ENCODE peak calls at places on chromosomes 12 and 14, in five cellular contexts. A is GM23248, W is astrocyte, C is GM23338, D is fibroblast of lung. Z is an unnamed sample.

GRCh38 chr14:45891417-45892080 is 638.5 kb upstream of the MIS18BP1 start:
- DNase-seq in A (no peak), W (no peak), C (peak), D (no peak), Z (peak)

GRCh38 chr14:89481167-89481566 is 64.1 kb upstream of the FOXN3 start:
- DNase-seq in A (no peak), W (no peak), C (no peak), D (no peak), Z (no peak)

GRCh38 chr12:4412462-4412861 is 33.0 kb upstream of the FGF23 start:
- DNase-seq in A (no peak), W (no peak), C (no peak), D (no peak), Z (no peak)

GRCh38 chr12:89453579-89453978 is 71.0 kb downstream of the GALNT4 start:
- DNase-seq in A (peak), W (peak), C (no peak), D (peak), Z (no peak)

GRCh38 chr14:73055251-73055650 is 3.1 kb upstream of the RBM25 start:
- DNase-seq in A (no peak), W (no peak), C (no peak), D (no peak), Z (no peak)

GRCh38 chr12:75815756-75816155 is 215.8 kb downstream of the PHLDA1 start:
- DNase-seq in A (peak), W (peak), C (no peak), D (peak), Z (no peak)

GRCh38 chr12:90510948-90511347 is 444.0 kb downstream of the CCER1 start:
- DNase-seq in A (peak), W (peak), C (no peak), D (peak), Z (no peak)

GRCh38 chr12:116432321-116432750 is 126.8 kb upstream of the MAP1LC3B2 start:
- DNase-seq in A (peak), W (no peak), C (no peak), D (peak), Z (no peak)

GRCh38 chr12:121811434-121812319 is 7.9 kb downstream of the SETD1B start:
- DNase-seq in A (peak), W (no peak), C (peak), D (peak), Z (peak)

GRCh38 chr14:71130491-71131179 is 223.4 kb downstream of the PCNX1 start:
- DNase-seq in A (peak), W (peak), C (peak), D (peak), Z (no peak)

GRCh38 chr12:28568083-28568482 is 377.8 kb downstream of the CCDC91 start:
- DNase-seq in A (peak), W (peak), C (no peak), D (peak), Z (no peak)

GRCh38 chr12:20369164-20370000 is 1.0 kb downstream of the PDE3A start:
- DNase-seq in A (peak), W (peak), C (peak), D (peak), Z (peak)

GRCh38 chr12:57740656-57741412 is 2.3 kb upstream of the AGAP2 start:
- DNase-seq in A (no peak), W (no peak), C (no peak), D (no peak), Z (no peak)

GRCh38 chr12:110109037-110109836 is 14.9 kb upstream of the IFT81 start:
- DNase-seq in A (peak), W (peak), C (peak), D (peak), Z (peak)

GRCh38 chr12:116495260-116495659 is 63.9 kb upstream of the MAP1LC3B2 start:
- DNase-seq in A (peak), W (peak), C (no peak), D (peak), Z (peak)

GRCh38 chr12:24244801-24245200 is 295.3 kb upstream of the SOX5 start:
- DNase-seq in A (no peak), W (no peak), C (no peak), D (no peak), Z (no peak)

GRCh38 chr12:107779077-107779840 is 4.8 kb downstream of the ASCL4 start:
- DNase-seq in A (no peak), W (no peak), C (no peak), D (no peak), Z (no peak)

GRCh38 chr14:105641075-105641937 is 114.9 kb downstream of the TMEM121 start:
- DNase-seq in A (no peak), W (no peak), C (no peak), D (no peak), Z (no peak)

GRCh38 chr14:100546051-100546443 is 41.2 kb downstream of the BEGAIN start:
- DNase-seq in A (no peak), W (no peak), C (no peak), D (no peak), Z (no peak)

GRCh38 chr14:95432152-95433093 is 84.0 kb downstream of the SYNE3 start:
- DNase-seq in A (peak), W (no peak), C (peak), D (peak), Z (peak)

GRCh38 chr12:1629338-1630080 is 478 bp downstream of the WNT5B start:
- DNase-seq in A (no peak), W (no peak), C (peak), D (no peak), Z (peak)

DNA sequence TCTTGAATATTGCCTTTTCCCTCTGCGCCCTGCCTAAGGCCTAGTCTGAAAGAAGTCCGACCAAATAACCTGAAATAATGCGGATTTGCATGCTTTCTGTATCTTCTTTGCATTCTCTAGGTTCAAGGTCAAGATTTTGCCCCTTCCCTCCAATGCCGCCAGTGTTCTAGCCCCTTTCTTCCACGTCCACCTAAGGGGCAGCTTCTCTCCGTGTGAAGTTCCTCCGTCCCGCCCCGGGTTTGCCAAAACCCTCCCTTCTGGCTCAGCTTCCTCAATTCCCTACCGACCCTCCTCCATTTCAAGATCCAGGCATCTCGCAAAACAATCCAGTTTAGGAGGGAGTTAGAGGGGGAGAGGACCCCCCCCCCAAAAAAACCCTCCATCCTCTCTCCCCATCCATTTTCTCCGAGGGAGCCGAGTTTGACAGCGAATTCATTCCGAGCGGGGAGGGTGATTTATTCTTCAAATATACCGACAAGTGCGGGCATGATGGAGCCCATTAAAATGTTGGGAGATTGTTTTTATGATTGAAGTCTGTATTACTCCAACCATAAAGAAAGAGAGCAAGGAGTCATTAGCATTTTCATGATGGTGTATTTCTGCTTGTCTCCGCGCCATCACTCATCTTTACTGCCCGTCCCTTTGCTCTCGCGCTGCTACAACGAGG is 20.9 kb upstream of the ATP5MC2 start:
- DNase-seq in A (no peak), W (no peak), C (peak), D (no peak), Z (no peak)
- TF ChIP-seq EZH2 in A (no peak), W (no peak), C (peak), D (peak), Z (peak)

GRCh38 chr12:52602552-52602951 is 1.3 kb upstream of the KRT72 start:
- DNase-seq in A (no peak), W (no peak), C (no peak), D (no peak), Z (no peak)

GRCh38 chr12:52600475-52600874 is 788 bp downstream of the KRT72 start:
- DNase-seq in A (no peak), W (no peak), C (no peak), D (no peak), Z (no peak)

GRCh38 chr12:52601671-52602070 is 408 bp upstream of the KRT72 start:
- DNase-seq in A (no peak), W (no peak), C (no peak), D (no peak), Z (no peak)

GRCh38 chr12:52600071-52600470 is 1.2 kb downstream of the KRT72 start:
- DNase-seq in A (no peak), W (no peak), C (no peak), D (no peak), Z (no peak)

GRCh38 chr12:52600941-52601481 is at the start of gene KRT72:
- DNase-seq in A (no peak), W (no peak), C (peak), D (no peak), Z (no peak)
- TF ChIP-seq EZH2 in A (no peak), W (peak), C (no peak), D (no peak), Z (no peak)

GRCh38 chr14:69784942-69785341 is 12.1 kb downstream of the SLC10A1 start:
- DNase-seq in A (no peak), W (no peak), C (no peak), D (no peak), Z (no peak)
- TF ChIP-seq EZH2 in A (no peak), W (no peak), C (no peak), D (no peak), Z (no peak)

GRCh38 chr12:93158065-93158843 is 219.5 kb upstream of the NUDT4 start:
- DNase-seq in A (no peak), W (no peak), C (no peak), D (no peak), Z (no peak)

GRCh38 chr12:93156091-93156490 is 221.6 kb upstream of the NUDT4 start:
- DNase-seq in A (no peak), W (no peak), C (no peak), D (no peak), Z (no peak)

GRCh38 chr12:93154753-93155475 is 222.8 kb upstream of the NUDT4 start:
- DNase-seq in A (peak), W (no peak), C (no peak), D (no peak), Z (no peak)

GRCh38 chr12:93154096-93154728 is 223.5 kb upstream of the NUDT4 start:
- DNase-seq in A (no peak), W (no peak), C (no peak), D (no peak), Z (no peak)

GRCh38 chr12:93157279-93157678 is 220.4 kb upstream of the NUDT4 start:
- DNase-seq in A (no peak), W (no peak), C (no peak), D (no peak), Z (no peak)
- TF ChIP-seq EZH2 in A (no peak), W (no peak), C (no peak), D (no peak), Z (no peak)

GRCh38 chr14:24366664-24367505 is 1.1 kb upstream of the NFATC4 start:
- DNase-seq in A (peak), W (peak), C (peak), D (peak), Z (peak)

GRCh38 chr14:24368215-24368561 is 204 bp downstream of the NFATC4 start:
- DNase-seq in A (no peak), W (no peak), C (peak), D (no peak), Z (peak)

GRCh38 chr14:24366375-24366663 is 1.7 kb upstream of the NFATC4 start:
- DNase-seq in A (no peak), W (no peak), C (no peak), D (no peak), Z (no peak)

GRCh38 chr14:24368562-24369252 is 723 bp downstream of the NFATC4 start:
- DNase-seq in A (peak), W (peak), C (peak), D (peak), Z (peak)

GRCh38 chr14:24367506-24368214 is at the start of gene NFATC4:
- DNase-seq in A (peak), W (peak), C (peak), D (peak), Z (peak)
- TF ChIP-seq EZH2 in A (no peak), W (no peak), C (no peak), D (no peak), Z (no peak)

GRCh38 chr14:93430319-93430801 is 379 bp upstream of the UNC79 start:
- DNase-seq in A (peak), W (peak), C (peak), D (peak), Z (peak)
- TF ChIP-seq EZH2 in A (no peak), W (no peak), C (no peak), D (no peak), Z (no peak)

GRCh38 chr14:28767851-28768548 is 1.4 kb downstream of the FOXG1 start:
- DNase-seq in A (no peak), W (no peak), C (peak), D (no peak), Z (peak)

GRCh38 chr14:28765169-28765906 is 1.2 kb upstream of the FOXG1 start:
- DNase-seq in A (peak), W (no peak), C (no peak), D (no peak), Z (peak)

GRCh38 chr14:28765907-28766504 is 581 bp upstream of the FOXG1 start:
- DNase-seq in A (peak), W (no peak), C (no peak), D (peak), Z (peak)

GRCh38 chr14:28767239-28767850 is 758 bp downstream of the FOXG1 start:
- DNase-seq in A (no peak), W (no peak), C (no peak), D (no peak), Z (no peak)

DNA sequence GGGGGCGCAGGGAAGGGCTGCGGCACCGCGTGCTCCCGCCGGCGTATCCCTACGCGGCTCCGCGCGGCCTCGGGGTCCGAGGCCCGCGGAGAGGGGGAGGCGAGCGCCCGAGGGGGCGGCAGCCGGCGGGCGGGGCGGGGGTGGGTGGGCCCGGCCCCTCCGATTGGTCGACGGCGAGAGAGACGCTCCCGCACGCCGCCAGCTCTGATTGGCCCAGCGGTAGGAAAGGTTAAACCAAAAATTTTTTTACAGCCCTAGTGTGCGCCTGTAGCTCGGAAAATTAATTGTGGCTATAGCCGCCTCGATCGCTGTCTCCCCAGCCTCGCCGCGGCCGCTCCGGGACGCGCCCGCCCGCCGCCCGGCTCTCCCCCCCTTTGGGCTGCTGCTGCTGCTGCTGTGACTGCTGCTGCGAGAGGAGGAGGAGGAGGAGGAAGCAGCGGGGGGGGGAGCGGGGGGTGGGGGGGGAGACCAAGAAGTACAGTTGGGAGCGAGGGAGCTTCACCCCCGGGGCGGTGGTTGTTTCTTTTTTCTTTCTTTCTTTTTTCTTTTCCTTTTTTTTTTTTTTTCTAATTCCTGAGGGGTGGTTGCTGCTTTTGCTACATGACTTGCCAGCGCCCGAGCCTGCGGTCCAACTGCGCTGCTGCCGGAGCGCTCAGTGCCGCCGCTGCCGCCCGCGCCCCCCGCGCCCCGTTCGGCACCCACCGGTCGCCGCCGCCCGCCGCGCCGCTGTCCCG is at the start of gene FOXG1:
- DNase-seq in A (peak), W (no peak), C (peak), D (peak), Z (peak)
- TF ChIP-seq EZH2 in A (no peak), W (no peak), C (peak), D (no peak), Z (no peak)

GRCh38 chr12:5948696-5949095 is 3.6 kb upstream of the ANO2 start:
- DNase-seq in A (no peak), W (no peak), C (no peak), D (no peak), Z (no peak)

GRCh38 chr12:5946388-5946787 is 1.3 kb upstream of the ANO2 start:
- DNase-seq in A (no peak), W (no peak), C (no peak), D (no peak), Z (no peak)

GRCh38 chr12:5944688-5945070 is 380 bp downstream of the ANO2 start:
- DNase-seq in A (peak), W (no peak), C (peak), D (no peak), Z (peak)

GRCh38 chr12:5944053-5944452 is 1.0 kb downstream of the ANO2 start:
- DNase-seq in A (no peak), W (no peak), C (no peak), D (no peak), Z (no peak)

GRCh38 chr12:5945071-5946008 is at the start of gene ANO2:
- DNase-seq in A (peak), W (no peak), C (peak), D (peak), Z (peak)
- TF ChIP-seq EZH2 in A (peak), W (peak), C (no peak), D (peak), Z (no peak)

GRCh38 chr14:101561145-101561896 is at the start of gene DIO3:
- DNase-seq in A (peak), W (peak), C (peak), D (peak), Z (peak)
- TF ChIP-seq EZH2 in A (no peak), W (peak), C (peak), D (no peak), Z (no peak)

GRCh38 chr14:81435578-81436295 is 35.6 kb upstream of the STON2 start:
- DNase-seq in A (peak), W (no peak), C (peak), D (peak), Z (peak)

GRCh38 chr14:81437226-81437625 is 37.1 kb upstream of the STON2 start:
- DNase-seq in A (no peak), W (no peak), C (no peak), D (no peak), Z (no peak)

GRCh38 chr14:81435048-81435577 is 35.0 kb upstream of the STON2 start:
- DNase-seq in A (no peak), W (no peak), C (no peak), D (no peak), Z (no peak)

GRCh38 chr14:81434230-81434629 is 34.1 kb upstream of the STON2 start:
- DNase-seq in A (no peak), W (no peak), C (no peak), D (no peak), Z (peak)

DNA sequence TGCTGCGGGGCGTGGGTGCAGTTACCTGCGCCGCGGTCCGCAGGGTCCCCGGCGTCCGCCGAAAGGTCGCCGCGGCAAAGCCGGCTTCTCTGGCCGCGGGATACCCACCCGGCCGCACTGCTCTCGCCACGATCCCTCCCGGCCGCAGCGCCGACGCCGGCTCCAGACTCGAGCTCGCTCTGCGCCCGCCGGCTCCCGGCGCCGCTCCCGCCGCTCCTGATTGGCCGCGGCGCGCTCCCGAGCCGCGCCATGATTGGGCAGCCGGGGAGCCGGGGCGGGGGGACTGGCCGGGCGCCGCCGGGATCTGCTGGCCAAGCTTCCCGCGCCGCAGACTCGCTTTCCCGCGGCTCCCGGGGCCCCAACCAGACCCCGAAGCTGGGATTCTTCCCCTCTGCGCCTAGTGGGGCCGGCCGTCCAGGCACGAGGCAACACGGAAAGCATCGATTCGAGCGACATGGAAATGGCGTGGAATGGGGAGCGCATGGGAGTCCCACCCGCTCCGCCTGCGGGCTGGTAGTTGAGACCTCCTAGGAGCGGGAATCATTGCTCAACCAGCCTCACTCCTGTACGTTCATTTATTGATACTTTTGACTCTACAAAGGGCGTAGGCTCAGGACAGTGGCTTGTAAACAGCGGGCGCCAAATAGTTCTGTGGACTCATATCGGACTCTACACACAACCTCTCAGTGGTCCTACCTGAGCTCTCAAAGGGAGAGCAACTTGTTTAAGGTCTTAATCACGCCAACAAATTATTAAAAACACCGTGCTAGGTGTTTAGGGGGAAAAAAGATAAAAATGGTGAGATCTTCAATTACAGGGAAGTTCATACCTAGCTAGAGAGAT is 36.4 kb upstream of the STON2 start:
- DNase-seq in A (peak), W (peak), C (peak), D (peak), Z (peak)
- TF ChIP-seq EZH2 in A (peak), W (no peak), C (no peak), D (peak), Z (peak)

Z was measured in neural progenitor cell.